ENCODE peak calls at places on chromosomes 12 and 14, in four cellular contexts. K is breast epithelium, J is AG09309, W is mammary epithelial cell. H is an unnamed sample.

GRCh38 chr14:102930753-102931579 is 8.5 kb downstream of the AMN start:
- DNase-seq in K (no peak), J (no peak), W (peak), H (no peak)

GRCh38 chr12:40152783-40153383 is 47.0 kb upstream of the SLC2A13 start:
- DNase-seq in K (no peak), J (peak), W (peak), H (no peak)

GRCh38 chr14:39182770-39183684 is 8.0 kb downstream of the PNN start:
- DNase-seq in K (no peak), J (no peak), W (no peak), H (no peak)

GRCh38 chr14:105281354-105282097 is 19.3 kb downstream of the BRF1 start:
- DNase-seq in K (no peak), J (peak), W (peak), H (no peak)

GRCh38 chr12:66043035-66043434 is 87.5 kb downstream of the LLPH start:
- DNase-seq in K (no peak), J (no peak), W (no peak), H (no peak)

GRCh38 chr14:39880106-39880695 is 448.0 kb upstream of the FBXO33 start:
- DNase-seq in K (no peak), J (no peak), W (no peak), H (no peak)

GRCh38 chr14:97575677-97576076 is 778.5 kb downstream of the VRK1 start:
- DNase-seq in K (no peak), J (no peak), W (no peak), H (no peak)

GRCh38 chr12:99910342-99910741 is 74.4 kb downstream of the ANKS1B start:
- DNase-seq in K (no peak), J (no peak), W (no peak), H (no peak)

GRCh38 chr12:40063424-40063823 is 42.5 kb downstream of the SLC2A13 start:
- DNase-seq in K (no peak), J (no peak), W (peak), H (no peak)

GRCh38 chr12:6093764-6094163 is 30.7 kb downstream of the VWF start:
- DNase-seq in K (no peak), J (no peak), W (no peak), H (no peak)

GRCh38 chr12:46483572-46484395 is 111.2 kb upstream of the SLC38A2 start:
- DNase-seq in K (no peak), J (peak), W (no peak), H (no peak)

GRCh38 chr12:78155546-78155945 is 324.9 kb downstream of the NAV3 start:
- DNase-seq in K (no peak), J (no peak), W (peak), H (no peak)

GRCh38 chr12:52839706-52840105 is 5.6 kb upstream of the KRT79 start:
- DNase-seq in K (no peak), J (no peak), W (no peak), H (no peak)

GRCh38 chr14:70473825-70474224 is 21.9 kb downstream of the ADAM21 start:
- DNase-seq in K (no peak), J (no peak), W (no peak), H (no peak)

GRCh38 chr12:121533391-121534090 is 47.3 kb downstream of the KDM2B start:
- DNase-seq in K (no peak), J (no peak), W (no peak), H (no peak)

GRCh38 chr12:103102225-103102744 is 144.8 kb downstream of the ASCL1 start:
- DNase-seq in K (no peak), J (no peak), W (no peak), H (no peak)

GRCh38 chr14:21317433-21317832 is 37.5 kb downstream of the RPGRIP1 start:
- DNase-seq in K (no peak), J (no peak), W (no peak), H (no peak)